ENCODE peak calls at places on chromosomes 6 and 20, in eight cellular contexts. G is ovary, Y is HepG2, O is stomach, W is A549, K is tibial nerve, Q is upper lobe of left lung, U is sigmoid colon. F is an unnamed sample.

GRCh38 chr20:1272368-1273155 is 6.5 kb downstream of the SNPH start:
- DNase-seq in G (no peak), Y (no peak), O (peak; percentile 58), W (no peak), K (no peak), Q (no peak), U (peak; percentile 57), F (peak; percentile 70)

GRCh38 chr6:1686117-1687098 is 76.7 kb downstream of the FOXC1 start:
- DNase-seq in G (peak; percentile 36), Y (no peak), O (peak; percentile 36), W (no peak), K (no peak), Q (peak; percentile 65), U (no peak), F (no peak)

GRCh38 chr6:161407581-161407980 is 133.7 kb upstream of the AGPAT4 start:
- DNase-seq in G (no peak), Y (peak; percentile 36), O (no peak), W (peak; percentile 54), K (no peak), Q (no peak), U (no peak), F (no peak)

GRCh38 chr6:27757307-27757706 is 154.9 kb downstream of the OR2B2 start:
- DNase-seq in G (peak; percentile 56), Y (no peak), O (peak; percentile 33), W (no peak), K (no peak), Q (peak; percentile 30), U (no peak), F (no peak)

GRCh38 chr6:115221185-115221584 is 839.5 kb downstream of the FRK start:
- DNase-seq in G (no peak), Y (no peak), O (no peak), W (no peak), K (no peak), Q (no peak), U (no peak), F (no peak)

GRCh38 chr6:67683960-67684359 is 951.1 kb upstream of the ADGRB3 start:
- DNase-seq in G (no peak), Y (no peak), O (no peak), W (no peak), K (no peak), Q (no peak), U (no peak), F (no peak)

GRCh38 chr20:62501801-62502495 is 26.2 kb upstream of the GATA5 start:
- DNase-seq in G (no peak), Y (no peak), O (no peak), W (peak; percentile 46), K (no peak), Q (peak; percentile 38), U (no peak), F (no peak)

GRCh38 chr20:62378215-62378614 is 8.7 kb upstream of the RPS21 start:
- DNase-seq in G (no peak), Y (no peak), O (no peak), W (no peak), K (no peak), Q (no peak), U (no peak), F (no peak)

DNA sequence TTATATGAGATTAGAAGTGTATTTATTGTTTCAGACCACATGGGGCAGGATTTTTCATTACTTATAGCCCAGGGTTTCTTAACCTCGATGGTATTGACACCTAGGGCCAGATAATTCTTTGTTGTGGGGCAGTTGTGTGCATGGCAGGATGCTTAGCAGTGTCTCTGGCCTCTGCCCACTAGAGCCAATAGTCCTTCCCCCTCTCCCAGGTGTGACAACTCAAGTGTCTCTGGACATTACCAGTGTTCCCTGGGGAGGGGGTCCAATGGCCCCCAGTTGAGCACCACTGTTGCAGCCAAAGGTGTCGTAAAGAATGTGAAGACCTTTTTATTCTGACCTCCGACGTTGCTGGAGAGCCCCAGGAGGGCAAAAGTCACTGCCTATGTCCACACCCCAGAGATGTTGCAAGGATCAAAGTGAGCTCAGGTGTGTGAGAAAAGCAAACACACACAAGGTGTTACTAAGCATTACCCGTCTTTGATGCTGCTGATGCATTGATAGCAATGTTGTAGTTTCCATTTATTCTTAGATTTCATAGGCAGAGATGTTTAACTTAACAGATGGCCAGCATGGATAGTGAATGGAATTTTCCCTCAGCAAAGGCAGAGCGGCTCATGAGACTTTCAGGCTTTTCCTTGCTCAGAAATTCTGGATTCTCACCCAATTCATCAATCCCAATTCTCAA is 22.2 kb downstream of the BANF2 start:
- DNase-seq in G (no peak), Y (peak; percentile 99), O (peak; percentile 69), W (no peak), K (no peak), Q (no peak), U (no peak), F (no peak)
- TF ChIP-seq CTCF in G (no peak), Y (peak; percentile 35), O (no peak), W (no peak), K (no peak), Q (no peak), U (no peak), F (no peak)

DNA sequence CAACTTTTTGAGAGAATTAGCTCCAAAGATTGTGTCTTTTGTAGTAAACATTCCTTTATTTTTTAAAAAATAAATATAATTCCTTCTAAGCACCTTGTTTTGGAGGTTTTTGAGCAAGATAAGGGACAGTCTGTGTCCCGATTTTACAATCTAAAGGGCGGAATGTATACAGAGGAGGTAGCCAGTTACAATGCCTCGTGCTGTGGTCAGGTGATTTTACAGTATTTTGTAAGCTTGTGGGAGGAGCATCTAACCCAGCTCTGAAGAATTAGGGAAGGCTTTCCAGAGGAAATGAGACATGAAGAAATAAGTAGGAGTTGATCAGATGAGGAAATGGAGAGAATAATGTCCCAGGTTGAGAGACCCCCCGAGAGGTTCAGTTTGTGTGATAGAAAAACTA is 1.3 kb downstream of the HINT3 start:
- DNase-seq in G (no peak), Y (peak; percentile 64), O (no peak), W (peak; percentile 50), K (no peak), Q (peak; percentile 74), U (no peak), F (no peak)
- TF ChIP-seq POLR2A in G (no peak), Y (no peak), O (no peak), W (no peak), K (no peak), Q (no peak), U (no peak), F (no peak)

GRCh38 chr6:16969699-16970695 is 131.9 kb upstream of the STMND1 start:
- DNase-seq in G (no peak), Y (no peak), O (no peak), W (no peak), K (no peak), Q (no peak), U (no peak), F (no peak)

GRCh38 chr6:16972535-16972934 is 129.3 kb upstream of the STMND1 start:
- DNase-seq in G (no peak), Y (no peak), O (no peak), W (no peak), K (no peak), Q (no peak), U (no peak), F (no peak)

GRCh38 chr6:16965679-16966078 is 136.2 kb upstream of the STMND1 start:
- DNase-seq in G (no peak), Y (no peak), O (no peak), W (no peak), K (no peak), Q (no peak), U (no peak), F (no peak)

GRCh38 chr6:16964553-16965499 is 137.0 kb upstream of the STMND1 start:
- DNase-seq in G (peak; percentile 57), Y (peak; percentile 67), O (peak; percentile 78), W (peak; percentile 59), K (peak; percentile 52), Q (peak; percentile 80), U (peak; percentile 87), F (peak; percentile 94)

DNA sequence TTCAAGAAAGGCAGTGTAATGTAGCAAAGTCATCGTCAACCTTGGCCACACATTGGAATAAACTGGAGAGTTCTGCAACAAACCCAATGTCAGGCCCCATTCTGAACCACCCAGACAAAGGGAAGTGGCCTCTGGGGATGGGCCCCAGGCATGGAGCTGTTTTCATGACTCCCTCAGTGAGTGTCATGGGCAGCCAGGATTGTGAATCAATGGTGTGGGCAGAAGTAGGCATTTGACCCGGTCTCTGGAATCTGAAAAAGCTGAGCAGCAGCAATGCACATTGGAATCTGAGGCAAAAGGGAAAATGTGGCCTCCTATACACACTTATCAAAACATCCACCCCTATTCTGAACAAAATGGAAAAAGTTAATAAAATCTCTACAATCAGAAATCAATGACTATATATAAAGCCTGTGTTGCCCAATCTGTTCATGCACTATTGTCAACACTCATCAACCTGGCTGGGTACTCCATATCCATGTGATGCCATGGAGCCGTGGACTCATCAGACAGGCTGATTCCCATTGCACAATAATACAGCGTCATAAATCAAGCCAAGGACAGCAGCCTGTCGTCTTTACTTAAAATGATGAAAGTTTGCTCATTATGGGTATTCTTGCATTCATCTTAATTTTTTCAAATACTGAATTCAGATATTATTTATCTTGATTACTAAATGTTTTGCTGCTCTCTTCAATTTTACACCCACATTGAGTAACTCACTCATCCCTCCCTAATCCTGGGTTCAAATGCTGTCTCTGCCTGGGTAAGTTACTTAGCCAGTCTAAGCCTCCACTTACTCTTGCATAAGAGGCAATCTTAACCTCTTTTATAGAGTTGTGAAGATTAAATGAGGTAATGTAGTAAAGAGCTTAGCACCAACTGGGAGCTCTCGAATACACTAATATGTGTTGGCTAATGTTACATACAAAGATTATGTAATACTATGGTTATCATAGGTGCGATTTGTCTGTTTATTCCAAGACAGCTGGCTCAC is 134.7 kb upstream of the STMND1 start:
- DNase-seq in G (no peak), Y (no peak), O (no peak), W (no peak), K (no peak), Q (no peak), U (no peak), F (no peak)
- TF ChIP-seq EP300 in G (no peak), Y (no peak), O (no peak), W (no peak), K (no peak), Q (no peak), U (no peak), F (no peak)

GRCh38 chr6:42417641-42418112 is 34.0 kb downstream of the TRERF1 start:
- DNase-seq in G (no peak), Y (no peak), O (no peak), W (no peak), K (no peak), Q (peak; percentile 27), U (no peak), F (no peak)

GRCh38 chr6:42418739-42419138 is 33.0 kb downstream of the TRERF1 start:
- DNase-seq in G (no peak), Y (no peak), O (no peak), W (no peak), K (no peak), Q (no peak), U (no peak), F (no peak)

GRCh38 chr6:42423244-42423643 is 28.5 kb downstream of the TRERF1 start:
- DNase-seq in G (no peak), Y (no peak), O (no peak), W (no peak), K (no peak), Q (no peak), U (no peak), F (no peak)

GRCh38 chr6:42420741-42421140 is 31.0 kb downstream of the TRERF1 start:
- DNase-seq in G (no peak), Y (no peak), O (no peak), W (no peak), K (no peak), Q (no peak), U (no peak), F (no peak)

DNA sequence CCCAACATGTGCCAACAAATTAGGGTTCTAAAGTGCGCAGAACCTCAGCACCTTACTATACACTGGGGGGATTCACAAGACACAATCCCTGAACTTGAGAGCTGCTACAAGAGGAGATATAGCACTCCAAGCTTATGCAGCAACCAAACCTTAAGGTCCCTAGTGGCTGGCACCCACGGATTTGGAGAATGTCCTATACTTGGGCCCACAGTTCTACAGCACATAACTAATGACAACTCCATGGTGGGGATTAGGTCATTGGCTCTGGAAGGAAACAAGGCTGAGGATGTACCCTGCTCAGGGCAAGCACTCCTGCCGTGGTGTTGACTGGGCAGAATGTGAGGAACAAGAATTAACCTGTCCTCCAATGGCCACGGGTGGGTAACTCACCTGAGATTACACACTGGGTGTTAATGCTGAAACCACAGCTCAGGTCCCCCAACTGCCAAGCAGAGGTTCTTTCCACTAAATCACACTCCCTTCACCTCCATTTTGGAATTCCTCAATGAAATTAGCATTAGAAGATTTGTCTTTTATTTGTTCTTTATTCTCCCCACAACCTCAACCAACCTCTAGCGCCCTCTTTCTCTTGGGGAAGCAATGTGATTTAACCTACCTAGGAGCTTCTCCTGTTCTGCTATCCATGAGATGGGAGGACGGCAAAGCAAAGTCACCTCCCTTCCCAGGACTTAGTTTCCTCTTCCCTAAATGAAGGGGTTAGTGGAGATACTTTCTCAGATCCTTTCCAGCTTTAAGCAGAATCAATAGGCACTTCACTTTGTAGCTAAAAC is 32.0 kb downstream of the TRERF1 start:
- DNase-seq in G (no peak), Y (no peak), O (no peak), W (no peak), K (no peak), Q (no peak), U (no peak), F (no peak)
- TF ChIP-seq CTCF in G (no peak), Y (no peak), O (no peak), W (no peak), K (no peak), Q (no peak), U (no peak), F (no peak)